ENCODE peak calls at places on chromosomes 11 and 22, in six cellular contexts. E is NB4, M is right lobe of liver, H is HCT116, U is endothelial cell of umbilical vein, B is breast epithelium. I is an unnamed sample.

GRCh38 chr11:33262016-33262638 is 4.9 kb downstream of the HIPK3 start:
- DNase-seq in M (no peak), B (no peak), U (no peak), E (peak; percentile 34), H (no peak), I (no peak)

GRCh38 chr22:44119669-44120313 is 60.9 kb upstream of the PARVG start:
- DNase-seq in H (no peak), M (peak; percentile 55), U (no peak), E (no peak), B (no peak), I (no peak)

GRCh38 chr11:67548555-67549110 is 25.4 kb upstream of the CABP2 start:
- DNase-seq in M (peak; percentile 85), E (no peak), H (no peak), U (no peak), B (no peak), I (no peak)

GRCh38 chr11:110430267-110431211 is 791 bp downstream of the FDX1 start:
- DNase-seq in U (peak; percentile 60), E (peak; percentile 53), B (no peak), H (no peak), M (peak; percentile 87), I (peak; percentile 40)

GRCh38 chr11:1852885-1853284 is at the start of gene LSP1:
- DNase-seq in U (no peak), E (peak; percentile 94), B (no peak), H (no peak), M (no peak), I (no peak)

GRCh38 chr22:39317756-39318506 is 1.5 kb downstream of the RPL3 start:
- DNase-seq in U (peak; percentile 35), M (no peak), H (no peak), B (no peak), E (no peak), I (peak; percentile 50)

GRCh38 chr11:3109921-3110706 is 52.9 kb upstream of the CARS1 start:
- DNase-seq in E (peak; percentile 66), B (peak; percentile 56), M (peak; percentile 56), U (peak; percentile 28), H (peak; percentile 37), I (peak; percentile 69)

GRCh38 chr11:29481721-29482120 is 535.1 kb downstream of the KCNA4 start:
- DNase-seq in B (no peak), U (peak; percentile 50), M (no peak), H (no peak), E (no peak), I (no peak)

GRCh38 chr11:68677432-68677831 is 6.9 kb upstream of the GAL start:
- DNase-seq in H (peak; percentile 59), M (no peak), B (peak; percentile 17), E (peak; percentile 85), U (peak; percentile 87), I (no peak)

GRCh38 chr11:117759305-117759704 is 37.7 kb downstream of the DSCAML1 start:
- DNase-seq in M (no peak), U (no peak), E (no peak), B (no peak), H (no peak), I (no peak)

GRCh38 chr11:28447226-28447625 is 339.0 kb downstream of the METTL15 start:
- DNase-seq in M (no peak), E (no peak), B (no peak), U (no peak), H (no peak), I (no peak)

GRCh38 chr11:3381794-3382193 is 2.8 kb upstream of the ZNF195 start:
- DNase-seq in U (no peak), H (no peak), E (no peak), M (no peak), B (no peak), I (no peak)

GRCh38 chr11:127651175-127651887 is 650.8 kb upstream of the KIRREL3 start:
- DNase-seq in U (peak; percentile 76), B (no peak), H (no peak), M (no peak), E (no peak), I (no peak)

GRCh38 chr11:45298718-45299117 is 12.6 kb upstream of the SYT13 start:
- DNase-seq in M (no peak), B (no peak), E (peak; percentile 59), H (no peak), U (no peak), I (no peak)

GRCh38 chr11:69361466-69361865 is 67.5 kb downstream of the MYEOV start:
- DNase-seq in H (no peak), E (no peak), M (no peak), U (no peak), B (peak; percentile 12), I (no peak)

GRCh38 chr11:34105957-34106504 is 602 bp downstream of the NAT10 start:
- DNase-seq in M (no peak), H (no peak), E (peak; percentile 25), U (no peak), B (no peak), I (peak; percentile 78)

GRCh38 chr11:77779935-77780334 is 40.6 kb downstream of the RSF1 start:
- DNase-seq in B (no peak), U (peak; percentile 30), E (peak; percentile 47), M (no peak), H (no peak), I (peak; percentile 7)

GRCh38 chr22:39098026-39098425 is 982 bp downstream of the APOBEC3H start:
- DNase-seq in E (no peak), B (no peak), H (no peak), M (peak; percentile 25), U (no peak), I (no peak)

GRCh38 chr22:39264344-39265116 is 19.7 kb upstream of the PDGFB start:
- DNase-seq in H (no peak), U (no peak), E (peak; percentile 75), M (peak; percentile 69), B (no peak), I (no peak)

GRCh38 chr11:45110562-45110961 is 35.9 kb upstream of the PRDM11 start:
- DNase-seq in E (peak; percentile 74), M (no peak), B (no peak), H (peak; percentile 64), U (peak; percentile 64), I (peak; percentile 83)

GRCh38 chr11:69425895-69426544 is 55.4 kb upstream of the LINC01488 start:
- DNase-seq in B (no peak), M (no peak), E (peak; percentile 68), U (no peak), H (no peak), I (no peak)

GRCh38 chr22:25929479-25929878 is 187.5 kb downstream of the MYO18B start:
- DNase-seq in U (no peak), M (no peak), E (no peak), B (no peak), H (no peak), I (no peak)

GRCh38 chr11:126732981-126733380 is 267.6 kb downstream of the KIRREL3 start:
- DNase-seq in E (no peak), U (no peak), B (no peak), H (no peak), M (no peak), I (no peak)

GRCh38 chr11:130215531-130216220 is 56.1 kb downstream of the ST14 start:
- DNase-seq in E (no peak), H (no peak), M (no peak), B (no peak), U (no peak), I (no peak)

GRCh38 chr11:86910592-86910991 is 44.6 kb downstream of the FZD4 start:
- DNase-seq in H (no peak), E (no peak), M (no peak), U (no peak), B (no peak), I (no peak)

GRCh38 chr11:5626191-5626590 is 1.4 kb downstream of the TRIM34 start:
- DNase-seq in U (no peak), H (no peak), E (no peak), B (no peak), M (no peak), I (no peak)

GRCh38 chr22:49993649-49994360 is 18.8 kb downstream of the IL17REL start:
- DNase-seq in B (peak; percentile 47), M (no peak), E (no peak), H (no peak), U (no peak), I (no peak)
- TF ChIP-seq POLR2A in B (no peak), M (no peak), E (no peak), H (no peak), U (no peak), I (no peak)

DNA sequence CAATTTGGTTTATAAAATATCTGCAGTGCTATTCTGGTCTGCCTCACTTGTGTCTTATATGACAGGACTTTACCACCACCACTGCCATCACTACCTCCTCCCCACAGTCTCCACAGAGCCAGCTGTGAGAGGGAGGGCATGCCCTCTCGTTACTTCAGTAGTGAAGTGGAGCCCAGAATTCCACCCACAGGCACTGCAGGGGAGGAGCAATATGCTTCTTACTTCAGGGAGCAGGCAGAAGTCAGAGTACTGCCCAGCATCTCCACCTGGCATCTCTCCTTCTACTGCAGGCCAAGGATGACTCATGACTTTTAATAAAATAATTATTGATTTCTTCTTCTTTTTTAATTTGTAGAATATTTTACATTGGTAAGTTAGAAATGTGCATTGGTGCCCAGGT is 255.5 kb downstream of the DYNC2H1 start:
- DNase-seq in U (no peak), B (no peak), M (no peak), H (no peak), E (no peak), I (no peak)
- TF ChIP-seq POLR2A in U (no peak), B (no peak), M (no peak), H (no peak), E (no peak), I (no peak)

DNA sequence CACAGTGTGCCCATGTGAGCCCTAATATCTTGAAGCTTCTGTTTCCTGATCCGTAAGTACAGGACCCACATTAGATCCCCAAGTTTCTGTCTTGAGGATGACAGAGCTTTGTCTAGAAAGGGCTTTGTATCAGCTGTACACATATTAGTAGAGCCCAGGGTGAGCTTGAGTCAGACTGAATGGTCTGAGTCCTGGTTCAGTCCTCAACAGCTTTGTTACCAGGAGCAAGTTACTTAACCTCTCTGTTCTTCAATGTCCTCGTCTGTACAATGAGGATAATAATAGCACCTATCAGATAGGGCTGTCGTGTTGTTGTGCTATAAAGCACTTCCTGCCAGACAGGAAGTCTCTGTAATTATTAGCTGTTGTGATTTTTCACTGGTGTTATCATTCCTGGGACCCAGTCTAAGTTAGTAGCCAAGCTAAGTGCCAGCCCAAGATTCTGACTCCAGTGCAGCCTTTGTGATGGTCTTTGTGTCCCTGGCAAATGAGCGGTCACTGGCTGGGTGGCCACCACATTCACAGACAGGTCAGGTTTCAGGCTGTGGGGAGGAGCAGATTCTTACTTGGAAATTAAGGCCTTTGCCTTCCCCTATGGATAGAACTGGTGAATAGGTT is 6.8 kb downstream of the TOM1 start:
- DNase-seq in U (peak; percentile 87), M (no peak), H (no peak), B (no peak), E (no peak), I (no peak)
- TF ChIP-seq POLR2A in U (peak; percentile 46), M (no peak), H (no peak), B (no peak), E (no peak), I (no peak)

GRCh38 chr11:71931245-71931602 is 2.4 kb downstream of the RNF121 start:
- DNase-seq in B (no peak), E (no peak), M (no peak), H (no peak), U (no peak), I (no peak)

GRCh38 chr11:71930556-71931244 is 1.9 kb downstream of the RNF121 start:
- DNase-seq in M (no peak), U (no peak), E (no peak), H (no peak), B (no peak), I (no peak)

GRCh38 chr11:71927813-71928738 is at the start of gene XNDC1N:
- DNase-seq in B (peak; percentile 60), H (peak; percentile 86), U (peak; percentile 96), E (peak; percentile 92), M (peak; percentile 68), I (peak; percentile 95)

GRCh38 chr11:71929491-71929890 is 645 bp downstream of the RNF121 start:
- DNase-seq in U (no peak), B (no peak), H (no peak), M (no peak), E (no peak), I (no peak)

GRCh38 chr11:71928739-71929443 is at the start of gene RNF121:
- DNase-seq in H (peak; percentile 91), B (peak; percentile 98), U (peak; percentile 97), E (peak; percentile 98), M (peak; percentile 97), I (peak; percentile 98)
- TF ChIP-seq POLR2A in H (peak; percentile 76), B (no peak), U (no peak), E (peak; percentile 72), M (peak; percentile 20), I (peak; percentile 70)